ENCODE peak calls at places on chromosomes 12 and 14, in nine cellular contexts. Q, N, V, U, B, F, W, M and T are unnamed samples.

GRCh38 chr14:24150993-24151392 is 3.7 kb downstream of the RNF31 start:
- DNase-seq in Q (no peak), N (no peak), V (no peak), U (no peak), B (no peak), F (no peak), W (no peak), M (no peak), T (no peak)

GRCh38 chr14:99177046-99177655 is 94.8 kb downstream of the BCL11B start:
- DNase-seq in Q (no peak), N (no peak), V (no peak), U (no peak), B (no peak), F (no peak), W (no peak), M (no peak), T (no peak)

GRCh38 chr14:99213603-99214002 is 58.4 kb downstream of the BCL11B start:
- DNase-seq in Q (no peak), N (no peak), V (no peak), U (no peak), B (no peak), F (no peak), W (no peak), M (no peak), T (no peak)

GRCh38 chr14:32201816-32202467 is at the start of gene RNU6-7:
- DNase-seq in Q (no peak), N (peak; percentile 75), V (no peak), U (no peak), B (peak; percentile 30), F (no peak), W (peak; percentile 18), M (peak; percentile 62), T (no peak)

GRCh38 chr14:39617537-39617936 is 185.3 kb upstream of the FBXO33 start:
- DNase-seq in Q (peak; percentile 19), N (no peak), V (no peak), U (no peak), B (no peak), F (no peak), W (no peak), M (no peak), T (no peak)

GRCh38 chr14:76872796-76873432 is 46.7 kb downstream of the LRRC74A start:
- DNase-seq in Q (peak; percentile 34), N (peak; percentile 73), V (peak; percentile 64), U (peak; percentile 69), B (peak; percentile 76), F (peak; percentile 64), W (peak; percentile 44), M (peak; percentile 72), T (peak; percentile 83)

GRCh38 chr14:57189070-57189469 is 79.6 kb downstream of the EXOC5 start:
- DNase-seq in Q (peak; percentile 10), N (peak; percentile 90), V (no peak), U (peak; percentile 6), B (no peak), F (peak; percentile 10), W (peak; percentile 46), M (peak; percentile 44), T (no peak)

GRCh38 chr12:70571029-70571428 is 66.2 kb downstream of the PTPRB start:
- DNase-seq in Q (no peak), N (no peak), V (no peak), U (no peak), B (no peak), F (no peak), W (no peak), M (no peak), T (no peak)

GRCh38 chr14:31241450-31242114 is 34.0 kb upstream of the HECTD1 start:
- DNase-seq in Q (peak; percentile 8), N (no peak), V (no peak), U (no peak), B (no peak), F (no peak), W (no peak), M (peak; percentile 46), T (no peak)

GRCh38 chr14:98798099-98798498 is 473.9 kb downstream of the BCL11B start:
- DNase-seq in Q (no peak), N (no peak), V (peak; percentile 8), U (no peak), B (no peak), F (no peak), W (no peak), M (no peak), T (no peak)

GRCh38 chr12:43815416-43815815 is 9.3 kb upstream of the TWF1 start:
- DNase-seq in Q (no peak), N (no peak), V (no peak), U (no peak), B (no peak), F (no peak), W (no peak), M (no peak), T (no peak)

GRCh38 chr14:70907996-70908917 is 998 bp downstream of the PCNX1 start:
- DNase-seq in Q (peak; percentile 62), N (peak; percentile 51), V (peak; percentile 66), U (peak; percentile 37), B (peak; percentile 73), F (peak; percentile 33), W (peak; percentile 65), M (peak; percentile 62), T (peak; percentile 71)

GRCh38 chr12:52014567-52015392 is 8.0 kb downstream of the TAMALIN start:
- DNase-seq in Q (peak; percentile 27), N (no peak), V (no peak), U (no peak), B (peak; percentile 69), F (no peak), W (no peak), M (no peak), T (no peak)

GRCh38 chr12:46208370-46208769 is 60.5 kb downstream of the SLC38A1 start:
- DNase-seq in Q (no peak), N (no peak), V (no peak), U (no peak), B (no peak), F (no peak), W (no peak), M (no peak), T (no peak)

GRCh38 chr14:67514203-67514607 is 18.9 kb upstream of the PLEKHH1 start:
- DNase-seq in Q (no peak), N (no peak), V (no peak), U (no peak), B (no peak), F (no peak), W (no peak), M (no peak), T (no peak)

GRCh38 chr14:67516679-67517078 is 16.4 kb upstream of the PLEKHH1 start:
- DNase-seq in Q (no peak), N (no peak), V (no peak), U (no peak), B (no peak), F (no peak), W (no peak), M (no peak), T (no peak)

GRCh38 chr14:67517083-67517482 is 16.0 kb upstream of the PLEKHH1 start:
- DNase-seq in Q (peak; percentile 30), N (no peak), V (no peak), U (no peak), B (peak; percentile 54), F (no peak), W (no peak), M (peak; percentile 34), T (no peak)

GRCh38 chr14:67514650-67515385 is 18.3 kb upstream of the PLEKHH1 start:
- DNase-seq in Q (peak; percentile 32), N (peak; percentile 24), V (peak; percentile 60), U (peak; percentile 45), B (peak; percentile 32), F (peak; percentile 51), W (peak; percentile 31), M (no peak), T (peak; percentile 79)

GRCh38 chr14:67515386-67516079 is 17.6 kb upstream of the PLEKHH1 start:
- DNase-seq in Q (no peak), N (peak; percentile 36), V (peak; percentile 59), U (peak; percentile 37), B (peak; percentile 49), F (no peak), W (no peak), M (no peak), T (peak; percentile 82)
- TF ChIP-seq CTCF in Q (no peak), N (no peak), V (no peak), U (no peak), B (no peak), F (no peak), W (no peak), M (no peak), T (no peak)

DNA sequence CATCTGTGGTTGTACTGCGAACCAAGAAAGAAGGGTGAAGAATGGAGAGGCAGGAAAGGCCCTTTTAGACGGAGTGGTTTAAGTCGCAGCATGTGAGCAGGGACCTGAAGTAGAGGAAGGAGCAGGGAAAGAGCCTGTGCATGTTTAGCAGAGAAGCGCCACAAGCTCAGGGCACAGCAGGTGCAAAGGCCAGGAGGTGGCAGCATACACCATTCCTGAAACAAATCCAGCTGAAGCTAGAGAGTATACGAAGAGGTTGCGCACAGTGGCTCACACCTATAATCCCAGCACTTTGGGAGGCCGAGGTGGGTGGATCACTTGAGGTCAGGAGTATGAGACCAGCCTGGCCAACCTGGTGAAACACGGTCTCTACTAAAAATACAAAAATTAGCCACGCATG is 49.9 kb downstream of the HELB start:
- DNase-seq in Q (no peak), N (peak; percentile 34), V (peak; percentile 67), U (no peak), B (peak; percentile 70), F (no peak), W (peak; percentile 17), M (peak; percentile 32), T (peak; percentile 28)
- TF ChIP-seq CTCF in Q (peak; percentile 51), N (peak; percentile 48), V (peak; percentile 70), U (peak; percentile 33), B (no peak), F (peak; percentile 14), W (peak; percentile 25), M (peak; percentile 20), T (no peak)

DNA sequence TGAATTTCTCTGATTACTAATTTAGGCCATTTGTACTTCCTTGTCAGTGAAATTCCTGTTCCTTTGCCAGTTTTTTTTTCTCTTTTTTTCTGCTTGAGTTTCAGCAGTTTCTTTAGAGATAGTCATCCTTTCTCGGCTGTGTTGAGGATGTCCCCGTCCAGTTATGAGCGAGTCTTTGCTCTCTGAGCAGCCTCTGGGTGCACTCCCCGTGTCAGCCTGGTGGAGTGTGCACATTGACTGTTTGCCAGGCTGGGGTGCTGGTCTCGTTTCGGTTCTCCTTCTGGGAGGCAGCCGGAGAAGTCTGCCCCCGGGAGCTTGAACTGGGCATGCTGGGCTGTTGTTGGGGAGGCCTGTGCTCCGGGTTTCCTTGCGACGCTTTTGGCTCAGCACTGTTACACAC is 3.0 kb downstream of the PACS2 start:
- DNase-seq in Q (peak; percentile 33), N (peak; percentile 28), V (no peak), U (no peak), B (no peak), F (no peak), W (peak; percentile 60), M (no peak), T (no peak)
- TF ChIP-seq CTCF in Q (no peak), N (no peak), V (no peak), U (no peak), B (no peak), F (no peak), W (peak; percentile 5), M (peak; percentile 14), T (no peak)

DNA sequence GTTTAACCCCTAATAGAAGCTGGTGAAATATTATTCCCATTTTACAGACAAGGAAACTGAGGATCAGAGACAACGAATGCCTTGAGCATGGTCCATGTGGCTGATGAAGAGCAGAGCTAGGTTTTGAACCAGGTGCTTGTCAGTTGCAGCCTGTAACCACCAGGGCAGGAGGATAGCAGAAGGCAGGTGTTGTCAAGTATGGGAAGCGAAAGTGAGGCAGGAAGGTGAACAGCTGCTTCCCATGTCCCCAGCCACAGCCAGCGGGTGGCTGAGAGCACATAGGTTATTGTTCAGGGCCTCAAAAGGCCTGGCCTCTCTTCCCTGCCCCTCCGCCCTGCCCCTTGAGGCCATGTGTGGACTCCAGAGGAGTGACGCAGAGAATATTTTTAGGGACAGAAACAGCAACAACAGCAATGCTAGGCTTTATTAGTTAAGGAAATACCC is 39.6 kb downstream of the IQSEC3 start:
- DNase-seq in Q (no peak), N (no peak), V (peak; percentile 94), U (peak; percentile 12), B (peak; percentile 46), F (no peak), W (no peak), M (no peak), T (peak; percentile 86)
- TF ChIP-seq CTCF in Q (no peak), N (no peak), V (peak; percentile 67), U (no peak), B (no peak), F (no peak), W (no peak), M (no peak), T (no peak)